ENCODE peak calls at places on chromosomes 6 and 20, in six cellular contexts. P is HepG2, S is K562, I is GM12878, F is H1, E is SK-N-SH. D is an unnamed sample.

GRCh38 chr6:125363360-125364121 is 61.8 kb upstream of the HDDC2 start:
- DNase-seq in P (peak; percentile 10), S (peak; percentile 43), I (no peak), E (peak; percentile 39), F (peak; percentile 74), D (no peak)

GRCh38 chr6:41097467-41098090 is 24.8 kb downstream of the NFYA start:
- DNase-seq in S (no peak), P (no peak), E (no peak), I (no peak), F (no peak), D (no peak)

GRCh38 chr6:114108119-114109002 is 137.4 kb upstream of the HDAC2 start:
- DNase-seq in S (peak; percentile 66), E (peak; percentile 23), P (peak; percentile 63), I (no peak), F (peak; percentile 87), D (no peak)

GRCh38 chr6:113381957-113382356 is 475.2 kb upstream of the MARCKS start:
- DNase-seq in I (peak; percentile 55), S (no peak), E (peak; percentile 38), P (no peak), F (no peak), D (no peak)

GRCh38 chr6:67277312-67277711 is 1357.8 kb upstream of the ADGRB3 start:
- DNase-seq in E (no peak), S (no peak), P (no peak), I (no peak), F (no peak), D (no peak)

GRCh38 chr20:54606384-54606783 is 131.0 kb downstream of the DOK5 start:
- DNase-seq in P (no peak), F (no peak), E (no peak), S (no peak), I (peak; percentile 7), D (no peak)

GRCh38 chr20:63035284-63036185 is 28.8 kb upstream of the BHLHE23 start:
- DNase-seq in P (no peak), E (no peak), S (no peak), I (no peak), F (peak; percentile 45), D (no peak)

GRCh38 chr6:139895205-139895793 is 520.9 kb upstream of the CITED2 start:
- DNase-seq in F (no peak), P (no peak), S (no peak), I (no peak), E (no peak), D (no peak)

GRCh38 chr6:24093381-24093780 is 32.6 kb upstream of the NRSN1 start:
- DNase-seq in I (no peak), F (no peak), S (no peak), P (no peak), E (no peak), D (no peak)

GRCh38 chr20:57251344-57251743 is 15.1 kb downstream of the BMP7 start:
- DNase-seq in E (no peak), I (no peak), P (no peak), S (peak; percentile 60), F (no peak), D (no peak)

GRCh38 chr6:154187203-154187602 is 148.2 kb downstream of the OPRM1 start:
- DNase-seq in I (no peak), P (no peak), F (no peak), E (no peak), S (no peak), D (no peak)

GRCh38 chr6:157496534-157497095 is 115.6 kb downstream of the ZDHHC14 start:
- DNase-seq in I (no peak), F (no peak), E (no peak), S (no peak), P (no peak), D (no peak)

GRCh38 chr6:146240307-146240706 is 211.4 kb downstream of the GRM1 start:
- DNase-seq in F (no peak), S (no peak), P (no peak), E (no peak), I (no peak), D (no peak)

GRCh38 chr20:62788607-62789006 is 7.7 kb upstream of the MRGBP start:
- DNase-seq in I (no peak), E (no peak), F (no peak), S (no peak), P (no peak), D (no peak)

GRCh38 chr6:107459283-107460073 is at the start of gene PDSS2:
- DNase-seq in I (peak; percentile 91), P (peak; percentile 97), E (peak; percentile 96), F (peak; percentile 95), S (peak; percentile 99), D (peak; percentile 99)
- TF ChIP-seq CTCF in I (peak; percentile 54), P (peak; percentile 85), E (peak; percentile 71), F (peak; percentile 52), S (peak; percentile 74), D (peak; percentile 36)

GRCh38 chr6:7401103-7401502 is 11.5 kb downstream of the RIOK1 start:
- DNase-seq in F (no peak), I (no peak), P (no peak), S (no peak), E (no peak), D (no peak)
- TF ChIP-seq GABPA in F (no peak), I (no peak), P (no peak), S (no peak), E (no peak), D (no peak)

DNA sequence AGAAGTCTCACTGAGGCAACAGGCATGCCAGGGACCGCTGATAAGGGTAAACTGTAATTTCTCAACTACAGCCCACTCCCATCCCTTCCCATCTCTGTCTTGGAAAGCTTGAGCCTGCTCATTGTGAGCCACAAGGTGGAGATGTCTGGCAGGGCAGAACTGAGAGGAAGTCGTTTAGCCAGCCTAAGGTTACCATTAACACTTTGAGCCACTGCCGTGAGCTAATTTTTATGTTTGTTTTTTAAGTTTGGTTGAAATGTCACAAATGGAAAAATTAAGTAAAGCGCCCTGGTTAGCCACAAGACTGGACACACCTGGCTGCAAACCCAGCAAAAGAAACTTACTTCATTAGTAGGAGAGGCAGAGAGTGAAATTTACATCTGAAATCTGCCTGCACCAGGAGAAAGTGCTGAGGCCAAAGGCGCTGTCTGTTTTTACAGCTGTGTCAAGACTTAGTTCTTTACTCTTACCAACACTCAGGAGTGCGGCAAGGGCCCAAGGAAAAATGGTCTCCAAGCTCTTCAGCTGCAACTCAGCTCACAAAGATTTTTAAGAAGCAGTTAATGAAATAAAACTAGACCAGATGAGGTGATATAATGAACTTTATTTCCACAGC is 50.0 kb upstream of the FAM83C start:
- DNase-seq in P (no peak), S (no peak), F (no peak), I (no peak), E (no peak), D (peak; percentile 13)
- TF ChIP-seq CTCF in P (peak; percentile 35), S (peak; percentile 31), F (peak; percentile 47), I (peak; percentile 20), E (peak; percentile 27), D (no peak)

DNA sequence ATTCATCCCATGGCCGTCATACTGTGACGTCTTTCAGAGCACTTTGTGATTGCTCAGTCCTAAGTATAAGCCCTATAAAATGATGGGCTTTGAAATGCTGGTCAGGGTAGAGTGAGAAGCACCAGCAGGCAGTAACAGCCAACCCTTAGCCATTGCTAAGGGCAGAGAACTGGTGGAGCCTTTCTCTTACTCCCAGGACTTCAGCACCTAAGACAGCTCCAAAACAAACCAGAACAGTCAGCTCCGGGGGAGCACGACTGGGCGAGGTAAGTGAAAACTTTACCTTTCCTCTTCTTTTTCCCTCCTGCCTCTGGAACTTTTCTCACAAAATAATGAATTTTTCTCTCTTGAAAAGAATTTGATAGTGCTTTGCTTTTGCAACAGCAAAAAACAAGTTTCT is at the start of gene VIP:
- DNase-seq in I (no peak), S (peak; percentile 37), F (peak; percentile 54), E (no peak), P (peak; percentile 35), D (no peak)
- TF ChIP-seq GABPA in I (no peak), S (no peak), F (no peak), E (no peak), P (no peak), D (no peak)

GRCh38 chr6:35327349-35328027 is 14.9 kb upstream of the PPARD start:
- DNase-seq in E (peak; percentile 69), S (peak; percentile 67), I (no peak), P (peak; percentile 71), F (peak; percentile 79), D (peak; percentile 87)
- TF ChIP-seq CTCF in E (peak; percentile 58), S (peak; percentile 76), I (peak; percentile 90), P (peak; percentile 89), F (peak; percentile 51), D (peak; percentile 52)

GRCh38 chr6:66127061-66127460 is 420.0 kb upstream of the EYS start:
- DNase-seq in F (no peak), S (no peak), I (no peak), P (no peak), E (no peak), D (no peak)

GRCh38 chr6:66128676-66129075 is 421.6 kb upstream of the EYS start:
- DNase-seq in F (no peak), I (no peak), P (no peak), E (no peak), S (no peak), D (no peak)

GRCh38 chr6:66128238-66128637 is 421.2 kb upstream of the EYS start:
- DNase-seq in I (no peak), S (no peak), E (no peak), F (no peak), P (no peak), D (no peak)

DNA sequence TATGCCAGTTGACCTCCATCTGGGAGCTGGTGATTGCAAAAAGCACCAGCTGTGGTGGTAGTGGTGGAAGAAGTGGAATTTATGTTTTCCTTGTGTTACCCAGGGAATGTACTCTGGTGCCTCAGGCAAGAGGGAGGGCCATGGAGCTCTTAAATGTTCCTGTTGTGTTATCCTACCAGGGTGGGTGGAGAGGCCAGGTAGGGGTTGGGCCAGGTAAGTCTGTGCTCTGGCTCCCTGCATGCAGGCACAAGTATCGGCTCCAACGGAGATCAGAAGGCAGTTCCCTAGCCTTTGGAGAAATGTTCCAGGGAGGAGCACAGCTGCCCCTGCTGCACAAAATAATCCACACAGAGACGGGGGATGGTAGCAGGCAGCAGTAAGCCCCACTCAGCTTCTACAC is 419.3 kb upstream of the EYS start:
- DNase-seq in E (no peak), S (no peak), I (no peak), F (no peak), P (no peak), D (no peak)
- TF ChIP-seq GABPA in E (no peak), S (no peak), I (no peak), F (no peak), P (no peak), D (no peak)

GRCh38 chr6:132961610-132962009 is 147.2 kb downstream of the RPS12 start:
- DNase-seq in P (peak; percentile 10), S (peak; percentile 13), E (no peak), I (no peak), F (no peak), D (no peak)
- TF ChIP-seq CTCF in P (peak; percentile 59), S (peak; percentile 38), E (peak; percentile 20), I (peak; percentile 22), F (no peak), D (no peak)

DNA sequence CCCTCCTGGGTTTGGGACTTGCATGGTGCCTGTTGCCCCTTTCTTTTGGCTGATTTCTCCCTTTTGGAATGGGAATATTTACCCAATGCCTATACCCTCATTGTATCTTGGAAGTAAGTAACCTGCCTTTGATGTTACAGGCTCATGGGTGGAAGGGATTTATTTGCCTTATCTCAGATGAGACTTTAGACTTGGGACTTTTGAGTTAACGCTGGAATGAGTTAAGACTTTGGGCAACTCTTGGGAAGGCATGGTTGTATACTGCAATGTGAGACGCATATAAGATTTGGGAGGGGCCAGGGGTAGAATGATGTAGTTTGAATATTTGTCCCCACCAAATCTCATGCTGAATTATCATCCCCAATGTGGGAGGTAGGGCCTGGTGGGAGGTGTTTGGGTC is 75.5 kb downstream of the SYCP2 start:
- DNase-seq in P (no peak), F (no peak), S (no peak), E (no peak), I (no peak), D (no peak)
- TF ChIP-seq GABPA in P (no peak), F (no peak), S (no peak), E (no peak), I (no peak), D (no peak)